ENCODE peak calls at places on chromosomes 16 and 17, in four cellular contexts. G is PC-3, K is tibial artery, V is HAP-1. S is an unnamed sample. For H3K4me1, the result is how much of the 10 kb centered on the place peaks cover.

GRCh38 chr16:20409398-20410152 is at the start of gene ACSM5:
- DNase-seq in G (no peak), V (no peak), K (peak), S (no peak)

GRCh38 chr16:68732068-68732680 is 4.9 kb upstream of the CDH1 start:
- DNase-seq in K (no peak), G (peak), V (peak), S (peak)

GRCh38 chr17:45063198-45063597 is 2.1 kb downstream of the NMT1 start:
- DNase-seq in V (no peak), G (no peak), K (no peak), S (no peak)

GRCh38 chr16:73232555-73233422 is 184.9 kb upstream of the ZFHX3 start:
- DNase-seq in V (no peak), K (no peak), G (peak), S (no peak)

GRCh38 chr16:79839450-79839849 is 238.9 kb upstream of the MAF start:
- DNase-seq in K (no peak), V (no peak), G (no peak), S (no peak)

GRCh38 chr17:49633250-49633649 is 44.6 kb downstream of the SPOP start:
- DNase-seq in G (no peak), V (no peak), K (no peak), S (no peak)

GRCh38 chr17:31452101-31452500 is 60.6 kb downstream of the RAB11FIP4 start:
- DNase-seq in G (peak), V (no peak), K (no peak), S (no peak)

GRCh38 chr17:77872714-77873517 is 85.6 kb upstream of the TNRC6C start:
- DNase-seq in K (no peak), G (no peak), V (no peak), S (no peak)

GRCh38 chr17:65457635-65458257 is 103.7 kb downstream of the AXIN2 start:
- DNase-seq in V (no peak), G (no peak), K (no peak), S (no peak)

GRCh38 chr17:4497101-4497824 is 1.4 kb upstream of the SPNS2 start:
- DNase-seq in K (peak), V (no peak), G (peak), S (no peak)

GRCh38 chr16:55359946-55360345 is 35.9 kb downstream of the IRX6 start:
- DNase-seq in G (no peak), V (no peak), K (no peak), S (no peak)

GRCh38 chr17:77957215-77957868 is 1.2 kb upstream of the TNRC6C start:
- DNase-seq in K (no peak), G (no peak), V (no peak), S (no peak)

GRCh38 chr17:74386397-74386796 is 19.1 kb downstream of the GPR142 start:
- DNase-seq in G (no peak), K (no peak), V (no peak), S (no peak)

DNA sequence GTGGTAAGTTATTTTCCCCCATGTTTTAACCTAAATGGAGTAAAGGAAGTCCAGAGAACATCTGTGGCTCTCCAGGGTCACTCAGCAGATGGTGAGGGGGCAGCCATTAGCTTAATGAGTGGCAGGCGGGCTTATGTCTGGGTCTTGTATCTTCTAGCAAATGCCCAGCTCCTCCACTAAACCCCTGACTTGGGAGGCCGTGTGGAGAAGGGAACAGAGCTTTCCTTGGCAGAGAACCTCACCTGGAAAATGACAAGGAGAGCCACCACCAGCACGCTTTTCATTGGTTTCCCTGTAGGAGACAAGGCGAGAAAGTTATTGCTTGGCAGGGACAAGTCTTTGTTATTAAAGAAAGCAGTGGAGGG is 6.6 kb downstream of the CCR7 start:
- DNase-seq in G (no peak), V (no peak), K (no peak), S (no peak)
- H3K4me1 ChIP-seq in G (under half), V (under half), K (under half), S (under half)

GRCh38 chr16:10226672-10227306 is 44.6 kb upstream of the GRIN2A start:
- DNase-seq in K (no peak), G (no peak), V (no peak), S (no peak)
- H3K4me1 ChIP-seq in K (under half), G (under half), V (under half), S (under half)

DNA sequence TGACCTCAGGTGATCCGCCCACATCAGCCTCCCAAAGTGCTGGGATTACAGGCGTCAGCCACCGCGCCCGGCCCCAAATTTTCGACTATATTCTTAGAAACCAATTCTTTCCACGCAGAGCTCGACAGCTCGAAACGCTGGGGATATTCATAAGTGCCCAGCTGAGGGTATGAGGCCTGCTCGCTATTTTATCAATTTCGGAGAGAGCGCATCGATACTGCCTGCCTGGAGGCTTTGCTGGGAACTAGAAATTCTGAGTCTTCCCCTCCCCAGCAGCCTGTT is 389 bp downstream of the PTRH2 start:
- DNase-seq in K (no peak), V (peak), G (no peak), S (no peak)
- H3K4me1 ChIP-seq in K (under half), V (under half), G (under half), S (under half)

GRCh38 chr16:75239463-75240122 is 11.8 kb downstream of the BCAR1 start:
- DNase-seq in K (peak), V (no peak), G (no peak), S (no peak)
- H3K4me1 ChIP-seq in K (half or more), V (under half), G (under half), S (under half)

GRCh38 chr17:11515901-11516300 is 82.4 kb upstream of the DNAH9 start:
- DNase-seq in K (no peak), G (no peak), V (no peak), S (no peak)
- H3K4me1 ChIP-seq in K (under half), G (under half), V (under half), S (under half)

DNA sequence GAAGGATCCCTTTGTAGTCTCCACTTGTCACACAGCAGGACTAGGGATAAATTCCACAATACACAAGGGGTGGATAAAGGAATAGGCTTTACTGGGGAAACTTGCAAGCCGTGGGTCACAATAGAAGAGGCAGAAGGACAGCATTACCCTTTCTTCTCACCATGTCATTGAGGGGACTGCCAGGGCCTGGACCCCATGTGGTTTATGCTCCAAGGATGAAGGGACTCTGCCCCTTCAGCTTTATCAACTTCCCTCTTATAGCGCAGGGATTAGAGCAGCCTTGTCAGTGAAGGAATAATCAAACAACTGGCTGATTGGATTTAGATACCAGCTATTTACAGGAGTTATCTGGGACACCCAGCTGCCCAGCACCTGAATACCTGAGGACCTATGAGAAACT is 89.8 kb downstream of the HS3ST2 start:
- DNase-seq in K (no peak), G (no peak), V (no peak), S (no peak)
- H3K4me1 ChIP-seq in K (under half), G (under half), V (under half), S (under half)